ENCODE peak calls at places on chromosomes 2 and 18, in seven cellular contexts. V, L, U, T, G, I and Z are unnamed samples.

GRCh38 chr18:22471546-22472131 is 53.9 kb upstream of the CTAGE1 start:
- DNase-seq in G (no peak), L (no peak), U (no peak), V (no peak), T (peak; percentile 64), I (peak; percentile 87), Z (no peak)

GRCh38 chr2:40367032-40367431 is 84.9 kb downstream of the SLC8A1 start:
- DNase-seq in L (no peak), I (no peak), G (no peak), U (no peak), V (no peak), T (no peak), Z (no peak)

GRCh38 chr18:39190508-39190907 is 1624.9 kb upstream of the CELF4 start:
- DNase-seq in V (peak; percentile 16), I (no peak), U (no peak), T (no peak), G (no peak), L (no peak), Z (peak; percentile 10)

GRCh38 chr2:98913916-98914712 is 21.9 kb downstream of the CRACDL start:
- DNase-seq in U (no peak), V (no peak), G (peak; percentile 71), T (no peak), I (no peak), L (peak; percentile 44), Z (peak; percentile 43)

GRCh38 chr18:40866013-40866644 is 1088.9 kb upstream of the PIK3C3 start:
- DNase-seq in G (peak; percentile 78), U (no peak), L (peak; percentile 60), V (peak; percentile 33), T (no peak), I (no peak), Z (peak; percentile 80)

GRCh38 chr2:224217962-224218347 is 178.9 kb upstream of the SERPINE2 start:
- DNase-seq in L (peak; percentile 29), I (no peak), T (peak; percentile 90), V (no peak), G (peak; percentile 36), U (no peak), Z (peak; percentile 33)

GRCh38 chr2:206198677-206199076 is 39.0 kb downstream of the EEF1B2 start:
- DNase-seq in I (no peak), G (peak; percentile 62), L (peak; percentile 60), U (no peak), V (no peak), T (peak; percentile 28), Z (peak; percentile 73)

GRCh38 chr2:195151711-195152110 is 505.3 kb upstream of the SLC39A10 start:
- DNase-seq in G (no peak), I (no peak), L (no peak), U (no peak), V (no peak), T (no peak), Z (no peak)

GRCh38 chr18:58446661-58447060 is 182.2 kb downstream of the ALPK2 start:
- DNase-seq in V (no peak), G (peak; percentile 1), U (no peak), I (no peak), T (no peak), L (no peak), Z (no peak)

GRCh38 chr2:5057895-5058294 is 634.3 kb upstream of the SOX11 start:
- DNase-seq in V (no peak), G (no peak), U (no peak), L (no peak), I (no peak), T (no peak), Z (no peak)

GRCh38 chr2:63791387-63791786 is 50.3 kb upstream of the UGP2 start:
- DNase-seq in U (no peak), V (no peak), L (no peak), I (no peak), T (no peak), G (no peak), Z (no peak)

GRCh38 chr2:202122167-202122540 is 49.1 kb downstream of the KIAA2012 start:
- DNase-seq in U (no peak), L (no peak), V (no peak), T (no peak), G (no peak), I (no peak), Z (no peak)

GRCh38 chr2:134823832-134824231 is 14.6 kb upstream of the ACMSD start:
- DNase-seq in G (no peak), L (no peak), V (no peak), U (no peak), I (no peak), T (no peak), Z (no peak)

GRCh38 chr2:160227252-160227651 is 27.2 kb upstream of the ITGB6 start:
- DNase-seq in T (peak; percentile 75), L (peak; percentile 82), G (peak; percentile 93), I (no peak), U (no peak), V (no peak), Z (peak; percentile 86)

GRCh38 chr2:111624401-111625156 is 259.4 kb downstream of the ANAPC1 start:
- DNase-seq in G (peak; percentile 73), T (peak; percentile 86), U (no peak), I (no peak), V (no peak), L (peak; percentile 80), Z (peak; percentile 84)

GRCh38 chr2:112880696-112881095 is 30.3 kb upstream of the IL37 start:
- DNase-seq in V (no peak), T (peak; percentile 16), I (no peak), U (no peak), L (no peak), G (no peak), Z (no peak)

GRCh38 chr2:124975224-124975623 is 950.1 kb downstream of the CNTNAP5 start:
- DNase-seq in V (no peak), L (no peak), G (no peak), I (no peak), U (no peak), T (no peak), Z (no peak)

GRCh38 chr2:112658301-112658700 is 12.6 kb downstream of the SLC20A1 start:
- DNase-seq in U (no peak), V (no peak), T (no peak), L (no peak), I (no peak), G (no peak), Z (no peak)

GRCh38 chr18:23844991-23845680 is 155.9 kb downstream of the LAMA3 start:
- DNase-seq in L (peak; percentile 91), I (no peak), U (no peak), V (no peak), G (peak; percentile 73), T (no peak), Z (peak; percentile 79)

GRCh38 chr2:174630097-174630496 is 32.5 kb upstream of the WIPF1 start:
- DNase-seq in V (no peak), L (no peak), T (no peak), I (no peak), U (no peak), G (no peak), Z (no peak)

GRCh38 chr2:215506604-215506990 is 70.7 kb upstream of the FN1 start:
- DNase-seq in V (no peak), L (no peak), U (no peak), G (peak; percentile 46), I (no peak), T (no peak), Z (peak; percentile 17)

DNA sequence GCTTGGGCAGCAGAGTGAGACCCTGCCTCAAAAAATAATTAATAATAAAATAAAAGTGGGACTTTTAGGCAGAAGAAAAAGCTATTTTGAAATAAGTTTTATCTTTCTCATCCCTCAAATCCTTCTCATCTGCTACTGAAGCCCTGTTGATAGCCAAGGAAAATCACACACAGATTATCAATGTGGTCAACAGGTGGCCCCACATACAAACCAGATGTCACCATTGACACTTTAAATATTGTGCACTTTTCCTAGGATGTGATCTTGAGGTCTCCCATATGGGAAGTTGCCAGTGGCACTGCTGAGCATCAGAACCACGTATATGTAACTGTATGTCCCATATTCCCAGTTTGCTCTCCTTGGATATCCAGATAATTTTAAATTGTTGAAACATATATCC is 64.6 kb downstream of the KCTD18 start:
- DNase-seq in G (no peak), V (no peak), U (no peak), L (no peak), I (no peak), T (no peak), Z (no peak)
- TF ChIP-seq CTCF in G (no peak), V (peak; percentile 14), U (peak; percentile 18), L (no peak), I (no peak), T (no peak), Z (no peak)

GRCh38 chr18:658947-659533 is 1.6 kb downstream of the TYMS start:
- DNase-seq in U (no peak), V (peak; percentile 15), T (no peak), G (no peak), I (no peak), L (no peak), Z (no peak)

GRCh38 chr18:659597-659996 is 2.1 kb downstream of the TYMS start:
- DNase-seq in L (no peak), V (no peak), T (no peak), U (no peak), G (no peak), I (no peak), Z (no peak)

GRCh38 chr18:657998-658946 is 819 bp downstream of the TYMS start:
- DNase-seq in L (peak; percentile 92), G (peak; percentile 87), U (no peak), T (peak; percentile 84), I (peak; percentile 94), V (peak; percentile 92), Z (peak; percentile 93)

GRCh38 chr18:655445-655844 is 2.0 kb upstream of the TYMS start:
- DNase-seq in I (no peak), V (no peak), T (no peak), U (no peak), L (no peak), G (no peak), Z (no peak)

GRCh38 chr18:657311-657997 is at the start of gene TYMS:
- DNase-seq in L (peak; percentile 80), T (peak; percentile 51), G (peak; percentile 53), U (no peak), I (peak; percentile 79), V (peak; percentile 82), Z (peak; percentile 75)
- TF ChIP-seq CTCF in L (no peak), T (no peak), G (peak; percentile 17), U (no peak), I (no peak), V (no peak), Z (no peak)

GRCh38 chr18:4181882-4182568 is 273.1 kb downstream of the DLGAP1 start:
- DNase-seq in U (no peak), L (no peak), T (no peak), G (no peak), I (peak; percentile 38), V (no peak), Z (no peak)
- TF ChIP-seq CTCF in U (no peak), L (no peak), T (no peak), G (no peak), I (no peak), V (no peak), Z (no peak)

GRCh38 chr2:225559090-225559489 is 159.6 kb downstream of the NYAP2 start:
- DNase-seq in L (no peak), U (no peak), I (no peak), T (no peak), G (no peak), V (no peak), Z (no peak)

GRCh38 chr2:225558425-225558824 is 158.9 kb downstream of the NYAP2 start:
- DNase-seq in G (no peak), L (no peak), T (no peak), I (no peak), V (no peak), U (no peak), Z (no peak)

DNA sequence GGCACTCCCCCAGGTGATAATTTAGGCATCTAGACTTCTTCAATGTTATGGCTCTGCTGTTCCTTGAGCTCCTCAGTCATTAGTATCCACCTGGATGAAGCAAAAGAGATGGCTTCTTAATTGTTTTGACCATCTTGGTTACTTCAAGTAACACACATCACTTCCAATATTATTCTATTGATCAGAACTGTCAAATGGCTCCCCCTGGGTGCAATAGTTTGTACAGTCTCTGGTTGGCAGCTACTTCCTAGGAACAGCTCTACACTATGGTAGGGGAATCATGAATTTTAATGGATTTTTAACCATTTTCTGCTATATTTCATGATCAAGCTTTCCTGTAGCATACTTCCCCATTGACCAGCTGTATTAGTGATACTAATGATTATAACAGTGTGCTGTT is 157.0 kb downstream of the NYAP2 start:
- DNase-seq in T (no peak), V (no peak), L (no peak), I (no peak), G (no peak), U (no peak), Z (no peak)
- TF ChIP-seq CTCF in T (no peak), V (no peak), L (no peak), I (no peak), G (no peak), U (no peak), Z (no peak)